ENCODE peak calls at places on chromosome 17, in seven cellular contexts. T, U, G, K, A, R and J are unnamed samples.

GRCh38 chr17:37672545-37673078 is 29.4 kb upstream of the DDX52 start:
- DNase-seq in T (no peak), U (no peak), G (peak; percentile 23), K (no peak), A (no peak), R (no peak), J (no peak)

GRCh38 chr17:4505187-4505586 is 6.5 kb downstream of the SPNS2 start:
- DNase-seq in T (no peak), U (no peak), G (no peak), K (peak; percentile 77), A (no peak), R (no peak), J (no peak)

GRCh38 chr17:70405492-70406220 is 236.3 kb downstream of the KCNJ2 start:
- DNase-seq in T (peak; percentile 41), U (no peak), G (peak; percentile 97), K (peak; percentile 84), A (peak; percentile 98), R (peak; percentile 17), J (peak; percentile 39)

GRCh38 chr17:37493249-37494027 is 3.7 kb downstream of the DUSP14 start:
- DNase-seq in T (no peak), U (no peak), G (peak; percentile 94), K (peak; percentile 97), A (peak; percentile 77), R (no peak), J (no peak)

GRCh38 chr17:77254961-77255741 is 114.4 kb downstream of the SEC14L1 start:
- DNase-seq in T (no peak), U (no peak), G (peak; percentile 86), K (peak; percentile 95), A (peak; percentile 88), R (no peak), J (peak; percentile 74)

GRCh38 chr17:31448467-31449077 is 57.1 kb downstream of the RAB11FIP4 start:
- DNase-seq in T (no peak), U (no peak), G (peak; percentile 62), K (peak; percentile 70), A (peak; percentile 70), R (no peak), J (no peak)

GRCh38 chr17:81161536-81161935 is 3.8 kb upstream of the PVALEF start:
- DNase-seq in T (no peak), U (no peak), G (no peak), K (no peak), A (no peak), R (no peak), J (no peak)

GRCh38 chr17:72432143-72432604 is 311.4 kb downstream of the SOX9 start:
- DNase-seq in T (no peak), U (no peak), G (peak; percentile 53), K (no peak), A (peak; percentile 28), R (no peak), J (no peak)

GRCh38 chr17:76726766-76727718 is at the start of gene METTL23:
- DNase-seq in T (no peak), U (no peak), G (peak; percentile 77), K (no peak), A (peak; percentile 77), R (peak; percentile 86), J (peak; percentile 89)

DNA sequence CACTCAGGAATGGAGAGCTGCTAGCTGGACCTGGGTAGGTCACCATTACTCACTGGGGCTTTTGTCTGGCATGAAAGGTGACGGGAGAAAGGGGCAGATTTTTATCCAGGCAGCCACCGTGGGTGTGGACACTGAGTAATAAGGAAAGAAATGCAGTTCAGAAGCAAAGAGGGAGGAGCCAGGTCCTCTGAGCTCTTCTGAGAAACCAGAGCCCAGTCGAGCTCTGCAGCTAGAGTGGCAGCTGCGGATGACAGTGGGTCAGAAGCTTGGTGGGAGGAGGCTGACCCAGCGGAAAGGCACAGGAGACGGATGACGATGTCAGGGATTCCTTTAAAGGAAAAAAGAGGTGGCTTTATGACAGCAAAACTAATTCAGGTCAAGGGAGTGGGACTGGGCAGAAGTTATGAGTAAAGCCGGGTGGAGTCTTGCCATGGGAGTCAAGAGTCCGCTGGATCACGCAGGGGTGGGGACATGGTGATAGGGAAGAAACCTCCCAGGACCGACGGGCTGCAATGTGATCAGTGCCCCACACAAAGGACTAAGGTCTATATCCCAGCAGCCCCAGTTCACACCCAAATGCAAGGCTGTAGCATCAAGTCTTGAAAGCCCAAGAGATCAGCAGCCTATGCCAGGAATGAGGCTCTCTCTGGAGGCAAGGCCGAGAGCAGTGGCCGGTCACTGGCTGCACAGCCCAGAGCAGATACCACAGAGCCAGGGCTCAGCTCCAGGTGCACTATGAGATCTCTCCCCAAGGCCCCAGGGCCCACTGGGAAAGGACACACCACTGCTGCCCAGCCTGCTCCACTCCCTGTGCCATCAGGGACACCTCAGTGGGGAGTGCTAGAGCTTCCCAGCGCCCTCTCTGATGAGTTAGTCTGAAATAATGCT is 6.3 kb upstream of the MNT start:
- DNase-seq in T (no peak), U (no peak), G (peak; percentile 92), K (peak; percentile 99), A (peak; percentile 93), R (no peak), J (peak; percentile 91)
- H2AFZ ChIP-seq in T (no peak overlapping the region), U (no peak overlapping the region), G (peak overlapping the region; percentile 69), K (no peak overlapping the region), A (no peak overlapping the region), R (no peak overlapping the region), J (no peak overlapping the region)

DNA sequence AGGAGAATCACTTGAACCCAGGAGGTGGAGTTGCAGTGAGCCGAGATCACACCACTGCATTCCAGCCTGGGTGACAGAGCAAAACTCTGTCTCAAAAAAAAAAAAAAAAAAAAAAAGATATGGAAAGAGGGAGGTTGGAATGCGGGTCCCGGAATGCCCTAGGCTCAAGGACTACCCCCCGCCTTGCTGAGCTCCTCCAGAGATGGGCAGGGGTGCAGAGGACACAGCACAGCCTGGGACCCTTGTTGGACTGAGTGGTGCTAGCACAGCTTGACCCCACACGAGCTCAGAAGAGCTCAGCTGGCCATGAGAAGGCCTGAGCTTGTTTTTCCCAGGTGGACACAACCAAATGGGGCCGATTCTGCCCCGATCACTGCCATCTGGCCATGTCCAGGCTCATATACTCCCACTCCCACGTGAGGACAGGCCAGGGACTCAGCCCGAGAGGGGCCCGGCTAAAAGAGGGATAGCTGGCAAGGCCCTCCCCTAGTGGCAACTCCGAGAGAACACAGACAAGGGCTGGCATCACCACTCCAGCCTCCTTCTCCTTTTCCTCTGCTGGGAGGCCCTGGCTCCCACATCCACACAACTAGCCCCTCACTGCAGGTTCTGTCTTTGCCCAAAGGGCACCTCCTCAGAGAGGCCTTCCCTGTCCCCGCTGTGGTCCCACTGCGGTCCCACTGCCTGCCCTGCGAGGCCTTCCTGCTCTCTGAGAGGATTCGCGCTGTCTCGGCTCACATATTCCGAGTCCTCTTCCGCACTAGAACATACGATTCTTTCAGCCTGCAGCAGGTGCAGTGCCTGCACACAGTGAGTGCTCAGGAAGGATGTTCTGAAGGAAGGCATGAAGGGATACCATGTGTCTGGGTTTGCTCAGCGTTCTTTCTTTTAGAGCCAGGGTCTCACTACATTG is 11.0 kb downstream of the SGCA start:
- DNase-seq in T (no peak), U (no peak), G (no peak), K (no peak), A (no peak), R (no peak), J (no peak)
- TF ChIP-seq CTCF in T (no peak), U (no peak), G (peak; percentile 14), K (no peak), A (no peak), R (no peak), J (no peak)

DNA sequence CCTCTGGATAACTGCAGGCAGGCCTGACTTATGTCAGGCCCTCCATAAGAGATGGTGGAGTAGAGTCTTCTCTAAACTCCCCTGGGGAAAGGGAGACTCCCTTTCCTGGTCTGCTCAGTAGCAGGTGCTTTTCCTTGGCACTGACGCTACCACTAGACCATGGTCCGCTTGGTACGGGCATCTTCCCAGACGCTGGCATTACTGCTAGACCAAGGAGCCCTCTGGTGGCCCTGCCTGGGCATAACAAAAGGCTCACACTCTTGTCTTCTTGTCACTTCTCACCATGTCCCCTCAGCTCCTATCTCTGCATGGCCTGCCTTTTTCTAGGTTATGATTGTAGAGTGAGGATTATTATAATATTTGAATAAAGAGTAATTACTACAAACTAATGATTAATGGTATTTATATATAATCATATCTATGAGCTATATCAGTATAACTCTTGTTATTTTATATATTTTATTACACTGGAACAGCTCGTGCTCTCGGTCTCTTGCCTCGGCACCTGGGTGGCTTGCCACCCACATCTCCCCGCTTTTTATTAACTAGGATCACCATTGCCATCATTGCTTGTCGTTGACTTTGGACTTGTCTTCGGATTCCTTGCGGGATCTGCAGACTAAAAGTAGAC is 59.8 kb upstream of the ARL4D start:
- DNase-seq in T (no peak), U (no peak), G (no peak), K (peak; percentile 41), A (peak; percentile 61), R (peak; percentile 61), J (peak; percentile 64)
- H2AFZ ChIP-seq in T (no peak overlapping the region), U (no peak overlapping the region), G (no peak overlapping the region), K (no peak overlapping the region), A (no peak overlapping the region), R (no peak overlapping the region), J (no peak overlapping the region)

GRCh38 chr17:51229889-51230288 is 30.0 kb downstream of the MBTD1 start:
- DNase-seq in T (no peak), U (no peak), G (no peak), K (no peak), A (no peak), R (no peak), J (no peak)
- TF ChIP-seq CTCF in T (no peak), U (no peak), G (no peak), K (no peak), A (no peak), R (no peak), J (no peak)

GRCh38 chr17:67375761-67376160 is 1.3 kb upstream of the PITPNC1 start:
- DNase-seq in T (no peak), U (no peak), G (no peak), K (no peak), A (no peak), R (no peak), J (no peak)

GRCh38 chr17:67374329-67375053 is 2.6 kb upstream of the PITPNC1 start:
- DNase-seq in T (no peak), U (peak; percentile 69), G (peak; percentile 83), K (peak; percentile 64), A (peak; percentile 85), R (peak; percentile 88), J (peak; percentile 92)

GRCh38 chr17:67376892-67377726 is at the start of gene PITPNC1:
- DNase-seq in T (no peak), U (peak; percentile 66), G (peak; percentile 86), K (peak; percentile 65), A (peak; percentile 86), R (peak; percentile 94), J (peak; percentile 92)

GRCh38 chr17:67376509-67376891 is 581 bp upstream of the PITPNC1 start:
- DNase-seq in T (no peak), U (no peak), G (peak; percentile 59), K (no peak), A (peak; percentile 31), R (peak; percentile 50), J (peak; percentile 71)

DNA sequence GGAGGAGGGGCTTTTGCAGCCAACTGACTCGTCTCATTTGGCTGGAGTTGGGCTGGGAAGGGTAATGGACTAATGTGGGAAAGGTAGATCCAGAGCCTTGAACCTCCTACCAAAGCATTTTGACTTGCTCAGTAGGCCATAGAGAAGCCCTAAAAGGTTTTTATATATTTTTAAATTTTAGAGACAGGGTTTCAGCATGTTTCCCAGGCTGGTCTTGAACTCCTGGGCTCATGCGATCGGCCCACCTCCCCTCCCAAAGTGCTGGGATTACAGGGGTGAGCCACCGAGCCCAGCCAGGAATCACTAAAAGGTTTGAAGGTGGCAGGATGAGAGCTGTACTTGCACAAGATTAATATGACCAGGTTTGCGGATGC is 2.0 kb upstream of the PITPNC1 start:
- DNase-seq in T (no peak), U (no peak), G (no peak), K (no peak), A (no peak), R (no peak), J (no peak)
- H2AFZ ChIP-seq in T (peak overlapping the region; percentile 35), U (peak overlapping the region; percentile 76), G (peak overlapping the region; percentile 88), K (no peak overlapping the region), A (peak overlapping the region; percentile 75), R (peak overlapping the region; percentile 58), J (no peak overlapping the region)